ENCODE peak calls at places on chromosomes 3 and 15, in four cellular contexts. N is PC-9, B is Panc1, I is HFFc6. H is an unnamed sample.

GRCh38 chr3:172137287-172138030 is 98.1 kb downstream of the FNDC3B start:
- DNase-seq in N (no peak), B (no peak), I (no peak), H (no peak)

GRCh38 chr3:14879161-14879888 is 60.6 kb downstream of the FGD5 start:
- DNase-seq in N (no peak), B (no peak), I (no peak), H (peak)

GRCh38 chr15:56307180-56307579 is 58.0 kb upstream of the TEX9 start:
- DNase-seq in N (no peak), B (no peak), I (no peak), H (no peak)

GRCh38 chr15:28051920-28052633 is 47.0 kb downstream of the OCA2 start:
- DNase-seq in N (no peak), B (no peak), I (no peak), H (no peak)

GRCh38 chr3:139509631-139510030 is 29.9 kb downstream of the RBP1 start:
- DNase-seq in N (no peak), B (no peak), I (no peak), H (no peak)

GRCh38 chr3:157135671-157136396 is 24.1 kb downstream of the CCNL1 start:
- DNase-seq in N (no peak), B (no peak), I (peak), H (no peak)

GRCh38 chr3:133362539-133362938 is 37.3 kb upstream of the BFSP2 start:
- DNase-seq in N (no peak), B (no peak), I (no peak), H (no peak)

GRCh38 chr15:56759450-56759845 is 26.1 kb upstream of the ZNF280D start:
- DNase-seq in N (peak), B (no peak), I (peak), H (no peak)

GRCh38 chr3:33439421-33440327 is 531 bp downstream of the UBP1 start:
- DNase-seq in N (peak), B (no peak), I (peak), H (peak)

GRCh38 chr3:18412684-18413083 is 12.5 kb downstream of the SATB1 start:
- DNase-seq in N (no peak), B (no peak), I (no peak), H (no peak)

GRCh38 chr15:34986326-34987181 is 1.5 kb downstream of the ZNF770 start:
- DNase-seq in N (no peak), B (no peak), I (no peak), H (no peak)

GRCh38 chr3:134331811-134332199 is 42.4 kb downstream of the AMOTL2 start:
- DNase-seq in N (no peak), B (no peak), I (no peak), H (no peak)

GRCh38 chr3:151503074-151503473 is 42.2 kb upstream of the IGSF10 start:
- DNase-seq in N (no peak), B (no peak), I (no peak), H (no peak)

GRCh38 chr3:72446406-72447058 is 401.7 kb downstream of the SHQ1 start:
- DNase-seq in N (no peak), B (no peak), I (peak), H (no peak)

GRCh38 chr15:38069001-38069400 is 134.6 kb downstream of the TMCO5A start:
- DNase-seq in N (peak), B (no peak), I (peak), H (no peak)

GRCh38 chr3:153625506-153625905 is 463.5 kb downstream of the RAP2B start:
- DNase-seq in N (no peak), B (no peak), I (no peak), H (no peak)

GRCh38 chr3:153626158-153626557 is 464.1 kb downstream of the RAP2B start:
- DNase-seq in N (no peak), B (no peak), I (no peak), H (no peak)

GRCh38 chr3:153624310-153625030 is 462.4 kb downstream of the RAP2B start:
- DNase-seq in N (no peak), B (no peak), I (no peak), H (no peak)

GRCh38 chr3:153621988-153622387 is 460.0 kb downstream of the RAP2B start:
- DNase-seq in N (no peak), B (no peak), I (no peak), H (no peak)

GRCh38 chr3:153623834-153624233 is 461.8 kb downstream of the RAP2B start:
- DNase-seq in N (no peak), B (no peak), I (no peak), H (no peak)
- TF ChIP-seq CTCF in N (no peak), B (no peak), I (no peak), H (no peak)

GRCh38 chr3:153666911-153667310 is 454.3 kb upstream of the ARHGEF26 start:
- DNase-seq in N (no peak), B (no peak), I (no peak), H (no peak)

GRCh38 chr3:153670577-153670976 is 450.6 kb upstream of the ARHGEF26 start:
- DNase-seq in N (no peak), B (no peak), I (no peak), H (no peak)

GRCh38 chr3:153673853-153674252 is 447.3 kb upstream of the ARHGEF26 start:
- DNase-seq in N (no peak), B (no peak), I (no peak), H (no peak)

GRCh38 chr3:153667341-153667740 is 453.8 kb upstream of the ARHGEF26 start:
- DNase-seq in N (no peak), B (no peak), I (no peak), H (no peak)

GRCh38 chr3:153669527-153669926 is 451.7 kb upstream of the ARHGEF26 start:
- DNase-seq in N (no peak), B (no peak), I (no peak), H (no peak)
- TF ChIP-seq CTCF in N (no peak), B (no peak), I (peak), H (no peak)

GRCh38 chr3:129673897-129674797 is 67.7 kb upstream of the PLXND1 start:
- DNase-seq in N (no peak), B (no peak), I (no peak), H (no peak)

GRCh38 chr3:129676985-129677384 is 70.5 kb upstream of the PLXND1 start:
- DNase-seq in N (no peak), B (no peak), I (no peak), H (no peak)

GRCh38 chr3:129672412-129672811 is 65.9 kb upstream of the PLXND1 start:
- DNase-seq in N (no peak), B (no peak), I (no peak), H (no peak)

DNA sequence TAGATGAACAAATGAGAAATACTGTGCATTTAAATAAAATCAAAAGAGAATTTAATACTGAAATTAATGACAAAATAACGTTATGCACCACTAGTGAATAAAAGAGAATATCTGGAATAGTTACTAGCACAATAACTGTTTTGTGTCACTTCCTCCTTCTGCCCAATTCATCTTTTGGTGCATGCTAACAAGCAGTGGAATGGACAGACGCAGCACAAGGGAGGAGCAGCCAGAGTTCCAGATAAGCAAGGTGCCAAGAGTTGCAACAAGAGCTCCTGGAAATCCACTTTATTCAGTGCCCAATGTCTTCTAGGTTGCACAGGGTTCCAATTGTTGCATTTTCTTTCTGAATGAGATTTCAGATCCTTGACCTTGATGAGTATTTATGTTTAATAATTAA is 66.5 kb upstream of the PLXND1 start:
- DNase-seq in N (no peak), B (no peak), I (no peak), H (no peak)
- TF ChIP-seq CTCF in N (no peak), B (no peak), I (no peak), H (no peak)

DNA sequence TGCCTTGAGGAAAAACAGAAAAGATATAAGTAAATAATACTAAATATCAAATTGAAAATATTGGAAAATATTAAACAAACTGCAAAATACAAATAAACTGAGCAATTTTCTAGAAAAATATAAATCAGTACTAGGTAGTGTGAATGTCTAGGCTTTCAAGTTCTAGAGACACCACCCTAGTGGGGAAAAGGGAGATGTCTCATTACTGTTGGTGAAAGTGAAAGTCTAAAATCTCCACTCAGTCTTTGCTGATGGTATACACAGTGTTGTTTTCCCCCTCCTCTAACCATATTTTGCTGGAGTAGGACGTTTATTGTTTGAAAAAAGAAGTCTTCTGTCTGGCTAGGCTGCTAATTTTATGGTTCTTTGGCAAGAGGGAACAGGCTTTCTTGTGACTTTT is 1368.9 kb downstream of the OTOL1 start:
- DNase-seq in N (no peak), B (no peak), I (no peak), H (no peak)
- TF ChIP-seq CTCF in N (no peak), B (no peak), I (no peak), H (no peak)

GRCh38 chr15:91271565-91272153 is 171.6 kb downstream of the SV2B start:
- DNase-seq in N (peak), B (peak), I (peak), H (peak)

GRCh38 chr15:91265431-91265940 is 165.4 kb downstream of the SV2B start:
- DNase-seq in N (no peak), B (no peak), I (no peak), H (no peak)

GRCh38 chr15:91264651-91265351 is 164.7 kb downstream of the SV2B start:
- DNase-seq in N (no peak), B (no peak), I (no peak), H (no peak)

GRCh38 chr15:91270747-91271146 is 170.7 kb downstream of the SV2B start:
- DNase-seq in N (no peak), B (no peak), I (no peak), H (no peak)

GRCh38 chr15:91268510-91268909 is 168.5 kb downstream of the SV2B start:
- DNase-seq in N (no peak), B (no peak), I (no peak), H (peak)
- TF ChIP-seq CTCF in N (peak), B (peak), I (peak), H (peak)

GRCh38 chr3:12815078-12815477 is 18.6 kb downstream of the CAND2 start:
- DNase-seq in N (no peak), B (no peak), I (no peak), H (no peak)

GRCh38 chr3:12813967-12814366 is 17.5 kb downstream of the CAND2 start:
- DNase-seq in N (no peak), B (no peak), I (no peak), H (no peak)

GRCh38 chr3:12817341-12817705 is 20.8 kb downstream of the CAND2 start:
- DNase-seq in N (no peak), B (no peak), I (no peak), H (no peak)

GRCh38 chr3:12816521-12817340 is 20.3 kb downstream of the CAND2 start:
- DNase-seq in N (no peak), B (no peak), I (no peak), H (no peak)

DNA sequence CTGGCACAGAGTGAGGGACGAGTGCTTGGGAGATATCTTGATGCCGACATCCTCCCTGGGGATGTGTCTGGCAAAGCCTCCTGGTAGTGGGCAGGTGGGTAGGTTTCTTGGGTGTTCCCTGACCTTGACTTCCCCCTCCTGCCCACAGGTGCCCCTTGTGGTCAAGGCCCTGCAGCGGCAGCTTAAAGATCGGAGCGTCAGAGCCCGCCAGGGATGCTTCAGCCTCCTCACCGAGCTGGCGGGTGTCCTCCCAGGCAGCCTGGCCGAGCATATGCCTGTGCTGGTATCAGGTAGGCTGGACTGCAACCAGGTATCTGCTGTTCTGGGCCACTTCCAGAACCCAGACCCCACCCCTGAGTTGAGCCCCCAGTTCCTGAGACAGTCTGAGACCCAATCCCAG is 19.2 kb downstream of the CAND2 start:
- DNase-seq in N (no peak), B (no peak), I (no peak), H (no peak)
- TF ChIP-seq CTCF in N (no peak), B (no peak), I (no peak), H (no peak)

GRCh38 chr15:67660446-67660845 is 117.9 kb downstream of the MAP2K5 start:
- DNase-seq in N (no peak), B (no peak), I (no peak), H (no peak)
- TF ChIP-seq CTCF in N (no peak), B (no peak), I (no peak), H (no peak)

GRCh38 chr15:22811640-22812039 is 25.2 kb downstream of the NIPA1 start:
- DNase-seq in N (no peak), B (no peak), I (no peak), H (peak)
- TF ChIP-seq CTCF in N (peak), B (no peak), I (peak), H (no peak)

GRCh38 chr3:11185564-11186317 is 31.4 kb downstream of the HRH1 start:
- DNase-seq in N (peak), B (peak), I (peak), H (no peak)
- TF ChIP-seq CTCF in N (no peak), B (no peak), I (peak), H (no peak)